ENCODE peak calls at places on chromosome 20, in ten cellular contexts. R is AG10803, K is cardiac muscle cell, Z is right atrium auricular region, T is tibial nerve, D is ovary, F is A549, J is RWPE2, Y is astrocyte of the cerebellum, I is uterus. W is an unnamed sample.

GRCh38 chr20:59515013-59515905 is 89.1 kb upstream of the PHACTR3 start:
- DNase-seq in R (peak), K (peak), Z (peak), T (no peak), D (peak), F (peak), J (no peak), Y (no peak), I (peak), W (peak)

GRCh38 chr20:8853805-8854338 is 215.0 kb upstream of the PLCB4 start:
- DNase-seq in R (peak), K (peak), Z (no peak), T (no peak), D (no peak), F (peak), J (no peak), Y (peak), I (no peak), W (peak)

GRCh38 chr20:32461836-32462600 is 103.9 kb downstream of the ASXL1 start:
- DNase-seq in R (no peak), K (no peak), Z (no peak), T (no peak), D (no peak), F (no peak), J (peak), Y (no peak), I (no peak), W (no peak)

GRCh38 chr20:59158673-59159072 is 4.9 kb upstream of the ZNF831 start:
- DNase-seq in R (no peak), K (no peak), Z (peak), T (no peak), D (no peak), F (no peak), J (no peak), Y (no peak), I (no peak), W (no peak)

GRCh38 chr20:22106308-22106938 is 401.0 kb downstream of the PAX1 start:
- DNase-seq in R (peak), K (no peak), Z (no peak), T (no peak), D (no peak), F (peak), J (no peak), Y (peak), I (no peak), W (peak)

GRCh38 chr20:58650181-58650775 is 805 bp upstream of the STX16 start:
- DNase-seq in R (no peak), K (peak), Z (peak), T (no peak), D (peak), F (no peak), J (no peak), Y (no peak), I (peak), W (peak)

GRCh38 chr20:6870559-6870958 is 103.1 kb downstream of the BMP2 start:
- DNase-seq in R (no peak), K (no peak), Z (no peak), T (no peak), D (peak), F (no peak), J (no peak), Y (no peak), I (no peak), W (no peak)

GRCh38 chr20:47610247-47610944 is 108.7 kb downstream of the NCOA3 start:
- DNase-seq in R (peak), K (peak), Z (peak), T (no peak), D (no peak), F (peak), J (no peak), Y (peak), I (no peak), W (peak)

GRCh38 chr20:20946122-20946759 is 159.9 kb downstream of the LINC00237 start:
- DNase-seq in R (no peak), K (no peak), Z (no peak), T (no peak), D (no peak), F (no peak), J (no peak), Y (no peak), I (no peak), W (no peak)

GRCh38 chr20:36830791-36831691 is 44.9 kb upstream of the TLDC2 start:
- DNase-seq in R (peak), K (peak), Z (peak), T (no peak), D (peak), F (no peak), J (peak), Y (no peak), I (peak), W (peak)

GRCh38 chr20:45456632-45457031 is 12.9 kb upstream of the WFDC2 start:
- DNase-seq in R (no peak), K (peak), Z (no peak), T (no peak), D (no peak), F (peak), J (no peak), Y (no peak), I (no peak), W (no peak)

GRCh38 chr20:63328716-63329275 is 32.4 kb downstream of the CHRNA4 start:
- DNase-seq in R (no peak), K (no peak), Z (no peak), T (no peak), D (no peak), F (no peak), J (no peak), Y (no peak), I (no peak), W (no peak)

GRCh38 chr20:45969712-45970634 is 2.0 kb downstream of the ZNF335 start:
- DNase-seq in R (peak), K (peak), Z (no peak), T (no peak), D (no peak), F (peak), J (peak), Y (peak), I (no peak), W (peak)

GRCh38 chr20:45926731-45927070 is 7.8 kb upstream of the PCIF1 start:
- DNase-seq in R (no peak), K (no peak), Z (no peak), T (no peak), D (no peak), F (no peak), J (no peak), Y (no peak), I (no peak), W (no peak)

GRCh38 chr20:48676125-48676524 is 151.7 kb downstream of the PREX1 start:
- DNase-seq in R (no peak), K (no peak), Z (no peak), T (no peak), D (no peak), F (no peak), J (no peak), Y (no peak), I (no peak), W (no peak)

GRCh38 chr20:17657898-17658647 is 24.0 kb downstream of the RRBP1 start:
- DNase-seq in R (no peak), K (no peak), Z (no peak), T (no peak), D (no peak), F (no peak), J (peak), Y (no peak), I (peak), W (no peak)

GRCh38 chr20:14561733-14562132 is 224.3 kb upstream of the FLRT3 start:
- DNase-seq in R (peak), K (peak), Z (no peak), T (no peak), D (no peak), F (no peak), J (no peak), Y (no peak), I (no peak), W (peak)

GRCh38 chr20:46286977-46287376 is 21.3 kb downstream of the CDH22 start:
- DNase-seq in R (no peak), K (no peak), Z (no peak), T (no peak), D (no peak), F (no peak), J (no peak), Y (no peak), I (no peak), W (no peak)

DNA sequence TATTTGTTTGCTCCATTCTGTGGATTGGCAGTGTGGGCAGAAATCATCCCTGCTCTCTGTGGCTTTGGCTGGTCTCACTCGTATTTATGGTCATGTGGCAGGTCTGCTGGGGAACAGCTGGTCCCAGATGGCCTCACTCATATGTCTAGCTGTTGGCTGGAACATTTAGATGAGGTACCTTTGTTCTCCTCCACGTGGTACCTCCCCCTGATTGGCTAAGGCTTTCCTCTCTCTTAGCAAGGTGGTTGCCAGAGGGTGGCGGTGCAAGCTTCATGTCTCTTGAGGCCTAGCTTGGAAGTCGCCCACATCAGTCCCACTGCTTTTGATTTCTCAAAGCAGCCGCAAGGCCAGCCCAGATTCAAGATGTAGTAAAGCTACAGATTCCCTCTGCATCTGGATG is 348.5 kb upstream of the BTBD3 start:
- DNase-seq in R (no peak), K (peak), Z (no peak), T (no peak), D (no peak), F (peak), J (no peak), Y (no peak), I (no peak), W (no peak)
- TF ChIP-seq CTCF in R (no peak), K (no peak), Z (no peak), T (no peak), D (no peak), F (no peak), J (no peak), Y (no peak), I (no peak), W (no peak)

DNA sequence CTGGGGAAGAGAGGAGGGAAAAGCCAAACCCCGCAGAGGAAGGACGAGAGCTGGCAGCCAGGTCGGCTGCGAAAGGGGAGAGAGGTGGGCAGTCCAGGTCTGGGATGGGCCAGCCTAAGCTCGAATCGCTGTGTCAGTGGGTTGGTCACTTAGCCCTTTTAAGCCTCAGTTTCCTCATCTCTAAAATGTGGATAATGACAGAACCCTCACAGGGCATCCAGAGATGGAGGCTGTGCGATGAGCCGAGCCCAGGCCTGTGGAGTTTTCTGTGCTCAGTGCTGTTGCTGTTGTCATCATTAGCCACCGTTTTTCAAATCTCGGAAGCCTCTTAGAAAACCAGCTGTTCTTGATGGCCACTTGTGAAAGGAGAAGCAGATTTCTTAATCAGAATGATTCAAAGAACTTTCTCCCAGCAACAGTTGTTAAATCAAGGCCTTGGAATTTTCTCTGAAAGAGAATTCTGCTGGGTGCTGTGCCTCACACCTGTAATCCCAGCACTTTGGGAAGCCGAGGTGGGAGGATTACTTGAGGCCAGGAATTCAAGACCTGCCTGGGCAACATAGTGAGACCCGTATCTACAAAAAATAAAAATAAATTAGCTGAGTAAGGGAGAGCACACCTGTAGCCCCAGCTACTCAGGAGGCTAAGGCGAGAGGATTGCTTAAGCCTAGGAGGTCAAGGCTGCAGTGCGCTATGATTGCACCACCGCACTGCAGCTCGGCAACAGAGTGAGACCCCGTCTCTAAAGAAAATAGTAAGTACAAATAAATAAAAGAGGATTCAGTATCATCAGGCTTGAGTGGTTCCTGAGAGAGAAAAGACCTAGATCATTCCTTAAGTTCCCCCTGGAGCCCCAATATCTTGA is 46.3 kb upstream of the ENTPD6 start:
- DNase-seq in R (peak), K (no peak), Z (no peak), T (no peak), D (no peak), F (no peak), J (no peak), Y (no peak), I (no peak), W (no peak)
- H3K4me3 ChIP-seq in R (peak), K (no peak), Z (no peak), T (peak), D (no peak), F (no peak), J (no peak), Y (no peak), I (peak), W (no peak)

GRCh38 chr20:34953960-34954359 is 1.6 kb downstream of the GSS start:
- DNase-seq in R (no peak), K (no peak), Z (no peak), T (no peak), D (no peak), F (no peak), J (no peak), Y (no peak), I (no peak), W (no peak)

GRCh38 chr20:34955232-34956040 is at the start of the genes GSS and MYH7B:
- DNase-seq in R (peak), K (peak), Z (peak), T (peak), D (peak), F (peak), J (peak), Y (peak), I (peak), W (peak)

GRCh38 chr20:34954905-34955231 is 738 bp downstream of the GSS start:
- DNase-seq in R (peak), K (peak), Z (peak), T (no peak), D (no peak), F (no peak), J (no peak), Y (no peak), I (peak), W (no peak)

GRCh38 chr20:34956751-34957472 is 1.2 kb downstream of the MYH7B start:
- DNase-seq in R (no peak), K (no peak), Z (no peak), T (no peak), D (no peak), F (no peak), J (peak), Y (no peak), I (no peak), W (no peak)

DNA sequence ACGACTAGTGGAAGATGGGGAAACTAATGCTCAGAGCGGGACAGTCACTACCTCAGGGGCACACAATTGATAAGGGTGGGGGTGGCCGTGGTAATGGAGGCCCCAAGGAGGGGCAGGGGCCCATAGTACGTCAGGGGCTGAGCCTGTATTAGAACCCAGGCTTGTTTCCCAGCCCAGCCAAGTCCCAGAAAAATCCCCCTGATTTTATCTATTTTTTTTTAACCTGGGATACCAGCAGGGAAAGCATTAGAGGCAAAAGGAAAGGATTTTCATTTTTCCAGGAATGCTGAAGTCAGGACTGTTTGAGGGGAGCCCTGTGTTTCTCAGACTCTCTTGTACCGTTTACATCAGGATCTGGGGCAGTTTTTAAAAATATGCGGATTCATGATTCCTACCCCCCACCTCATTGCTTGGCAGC is 382 bp downstream of the MYH7B start:
- DNase-seq in R (no peak), K (no peak), Z (no peak), T (no peak), D (no peak), F (no peak), J (no peak), Y (no peak), I (no peak), W (no peak)
- TF ChIP-seq CTCF in R (no peak), K (no peak), Z (peak), T (peak), D (no peak), F (no peak), J (peak), Y (no peak), I (no peak), W (no peak)

GRCh38 chr20:53738039-53738944 is 144.7 kb upstream of the ZNF217 start:
- DNase-seq in R (peak), K (peak), Z (peak), T (peak), D (peak), F (peak), J (peak), Y (peak), I (peak), W (no peak)
- H3K4me3 ChIP-seq in R (peak), K (no peak), Z (no peak), T (peak), D (no peak), F (peak), J (peak), Y (no peak), I (peak), W (no peak)

GRCh38 chr20:24684421-24684871 is 215.0 kb downstream of the SYNDIG1 start:
- DNase-seq in R (no peak), K (no peak), Z (no peak), T (no peak), D (no peak), F (no peak), J (peak), Y (no peak), I (no peak), W (no peak)
- TF ChIP-seq CTCF in R (no peak), K (no peak), Z (no peak), T (no peak), D (no peak), F (no peak), J (no peak), Y (no peak), I (no peak), W (no peak)

DNA sequence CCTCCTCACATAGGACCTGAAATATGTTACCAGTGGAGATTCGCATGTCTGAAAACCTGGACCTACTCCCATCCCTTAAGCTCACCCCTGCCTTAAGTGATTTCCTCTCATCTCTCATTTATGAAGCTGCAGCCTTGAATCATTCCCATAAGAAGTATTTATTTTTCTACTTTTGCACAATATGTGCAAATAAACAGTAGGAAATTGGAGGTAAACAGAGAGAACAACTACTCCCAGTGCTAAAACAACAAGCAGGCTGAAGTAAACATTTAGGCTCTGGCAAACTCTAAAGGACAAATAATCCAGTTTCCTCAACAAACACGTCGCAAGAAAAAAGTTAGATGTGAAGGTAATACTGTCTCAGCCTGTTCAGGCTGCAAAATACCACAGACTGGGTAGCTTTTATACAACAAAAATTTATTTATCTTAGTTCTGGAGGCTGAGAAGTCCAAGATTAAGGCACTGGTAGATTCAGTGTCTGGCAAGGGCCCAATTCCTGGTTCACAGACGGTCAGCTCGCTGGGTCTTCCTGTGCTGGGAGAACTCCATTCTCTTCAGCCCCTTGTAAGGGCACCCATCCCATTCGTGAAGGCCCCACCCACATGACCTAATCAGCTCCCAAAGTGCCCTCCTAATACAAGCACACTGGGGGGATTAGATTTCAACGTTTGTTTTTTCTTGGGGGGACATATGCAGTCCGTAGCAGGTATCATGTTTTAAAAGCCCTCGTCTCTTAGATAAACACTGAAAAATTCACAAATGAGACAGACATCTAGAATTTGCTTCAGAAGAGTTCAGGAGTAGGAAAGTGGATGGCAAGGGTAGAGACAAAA is 15.6 kb downstream of the SPATA2 start:
- DNase-seq in R (no peak), K (no peak), Z (no peak), T (no peak), D (no peak), F (peak), J (no peak), Y (no peak), I (no peak), W (no peak)
- H3K4me3 ChIP-seq in R (no peak), K (no peak), Z (no peak), T (no peak), D (no peak), F (no peak), J (no peak), Y (no peak), I (no peak), W (no peak)

GRCh38 chr20:5551621-5552020 is 198.6 kb upstream of the SHLD1 start:
- DNase-seq in R (peak), K (no peak), Z (no peak), T (no peak), D (no peak), F (no peak), J (no peak), Y (no peak), I (no peak), W (no peak)

GRCh38 chr20:5552154-5552553 is 198.0 kb upstream of the SHLD1 start:
- DNase-seq in R (no peak), K (no peak), Z (no peak), T (no peak), D (no peak), F (peak), J (no peak), Y (no peak), I (no peak), W (no peak)

GRCh38 chr20:5553194-5553815 is 196.9 kb upstream of the SHLD1 start:
- DNase-seq in R (no peak), K (no peak), Z (no peak), T (no peak), D (no peak), F (no peak), J (no peak), Y (no peak), I (no peak), W (no peak)

GRCh38 chr20:5559937-5560336 is 190.3 kb upstream of the SHLD1 start:
- DNase-seq in R (no peak), K (no peak), Z (no peak), T (no peak), D (no peak), F (no peak), J (no peak), Y (no peak), I (no peak), W (peak)

DNA sequence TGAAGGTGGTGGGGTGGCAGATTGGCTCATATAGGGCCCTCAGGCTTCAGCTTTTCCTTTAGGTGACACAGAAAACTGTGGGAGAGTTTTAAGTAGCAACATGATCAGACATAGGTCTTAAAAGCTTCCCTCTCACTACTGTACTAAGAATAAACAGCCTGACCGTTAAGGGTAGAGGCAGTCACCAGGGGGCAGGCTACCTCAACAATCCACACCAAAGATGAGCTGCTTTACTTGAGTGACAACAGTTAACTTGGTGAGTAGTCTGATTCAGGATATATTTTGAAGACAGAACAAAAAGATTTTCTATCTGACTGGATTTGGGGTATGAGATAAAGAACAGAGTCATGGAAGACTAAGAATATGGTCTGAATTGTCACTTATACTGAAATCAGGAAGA is 193.1 kb upstream of the SHLD1 start:
- DNase-seq in R (peak), K (peak), Z (no peak), T (peak), D (no peak), F (peak), J (no peak), Y (peak), I (no peak), W (peak)
- TF ChIP-seq CTCF in R (peak), K (peak), Z (peak), T (peak), D (no peak), F (peak), J (peak), Y (peak), I (peak), W (peak)